ENCODE peak calls at places on chromosomes 11 and 22, in four cellular contexts. G is endothelial cell of umbilical vein, L is IMR-90, Y is K562. A is an unnamed sample.
A peak's percentile ranks its signal among the peaks of the same experiment; 100 is the strongest.

GRCh38 chr11:76620471-76620870 is 50.1 kb downstream of the LRRC32 start:
- DNase-seq in G (peak; percentile 27), L (peak; percentile 89), Y (no peak), A (no peak)

GRCh38 chr11:46345131-46345597 is 2.1 kb upstream of the DGKZ start:
- DNase-seq in L (no peak), G (peak; percentile 54), Y (peak; percentile 51), A (peak; percentile 73)

GRCh38 chr11:18229501-18229900 is 7.1 kb downstream of the SAA4 start:
- DNase-seq in Y (no peak), L (no peak), G (no peak), A (no peak)

GRCh38 chr11:112179601-112180000 is 4.3 kb downstream of the BCO2 start:
- DNase-seq in G (no peak), Y (no peak), L (no peak), A (no peak)

GRCh38 chr11:111775024-111775710 is 9.0 kb upstream of the PPP2R1B start:
- DNase-seq in Y (no peak), G (peak; percentile 60), L (peak; percentile 50), A (no peak)

GRCh38 chr22:19892249-19892879 is 37.7 kb upstream of the GNB1L start:
- DNase-seq in G (peak; percentile 79), Y (peak; percentile 84), L (peak; percentile 53), A (no peak)

GRCh38 chr11:44681698-44682097 is 45.1 kb upstream of the TSPAN18 start:
- DNase-seq in Y (peak; percentile 12), G (peak; percentile 80), L (peak; percentile 64), A (no peak)

GRCh38 chr22:26286091-26286780 is 117.0 kb downstream of the SEZ6L start:
- DNase-seq in L (no peak), G (no peak), Y (no peak), A (no peak)

GRCh38 chr22:20661473-20661872 is 112.4 kb upstream of the SERPIND1 start:
- DNase-seq in Y (no peak), L (no peak), G (no peak), A (no peak)

GRCh38 chr11:68843052-68843561 is 1.4 kb upstream of the CPT1A start:
- DNase-seq in G (peak; percentile 37), Y (no peak), L (peak; percentile 29), A (no peak)

GRCh38 chr11:74696932-74697687 is 34.1 kb downstream of the CHRDL2 start:
- DNase-seq in L (peak; percentile 96), Y (peak; percentile 29), G (peak; percentile 73), A (no peak)

GRCh38 chr11:94876645-94877445 is 96.5 kb downstream of the CWC15 start:
- DNase-seq in G (peak; percentile 94), L (peak; percentile 98), Y (peak; percentile 85), A (no peak)

GRCh38 chr11:45927332-45927683 is 4.9 kb downstream of the LARGE2 start:
- DNase-seq in G (no peak), Y (no peak), L (no peak), A (no peak)

GRCh38 chr11:68990995-68991780 is 10.4 kb upstream of the MRGPRD start:
- DNase-seq in Y (no peak), L (no peak), G (no peak), A (no peak)

GRCh38 chr11:18706330-18707243 is 8.0 kb downstream of the TMEM86A start:
- DNase-seq in Y (no peak), L (no peak), G (peak; percentile 32), A (no peak)

GRCh38 chr11:131544591-131544990 is 174.2 kb downstream of the NTM start:
- DNase-seq in L (no peak), Y (no peak), G (no peak), A (no peak)

GRCh38 chr22:46977656-46978343 is 215.3 kb downstream of the TBC1D22A start:
- DNase-seq in Y (no peak), G (no peak), L (no peak), A (no peak)

GRCh38 chr11:128487978-128488377 is 99.4 kb downstream of the ETS1 start:
- DNase-seq in Y (no peak), G (no peak), L (no peak), A (no peak)

GRCh38 chr11:6705905-6706535 is 22.9 kb upstream of the MRPL17 start:
- DNase-seq in G (peak; percentile 66), L (peak; percentile 63), Y (peak; percentile 64), A (no peak)

GRCh38 chr11:125264091-125265022 is 99.8 kb downstream of the PKNOX2 start:
- DNase-seq in Y (no peak), L (no peak), G (no peak), A (no peak)

GRCh38 chr11:109845437-109845836 is 247.8 kb upstream of the ZC3H12C start:
- DNase-seq in Y (no peak), G (no peak), L (no peak), A (no peak)

GRCh38 chr11:113546757-113547507 is 71.7 kb upstream of the DRD2 start:
- DNase-seq in G (no peak), Y (peak; percentile 16), L (peak; percentile 61), A (no peak)

GRCh38 chr11:128776088-128776433 is 82.2 kb downstream of the FLI1 start:
- DNase-seq in Y (no peak), G (no peak), L (no peak), A (no peak)

GRCh38 chr22:24962094-24962493 is 9.6 kb downstream of the KIAA1671 start:
- DNase-seq in Y (no peak), G (no peak), L (no peak), A (no peak)

GRCh38 chr11:15091620-15092019 is 18.2 kb downstream of the CALCB start:
- DNase-seq in L (no peak), Y (no peak), G (no peak), A (no peak)

GRCh38 chr11:18775492-18776292 is 15.9 kb downstream of the PTPN5 start:
- DNase-seq in L (peak; percentile 31), G (peak; percentile 41), Y (peak; percentile 78), A (no peak)

GRCh38 chr11:111735262-111736116 is 30.7 kb downstream of the PPP2R1B start:
- DNase-seq in L (peak; percentile 99), G (peak; percentile 98), Y (no peak), A (peak; percentile 75)

GRCh38 chr11:114314096-114314495 is 17.9 kb downstream of the NNMT start:
- DNase-seq in G (no peak), Y (no peak), L (no peak), A (no peak)

GRCh38 chr11:108115495-108116140 is 5.7 kb upstream of the ACAT1 start:
- DNase-seq in L (peak; percentile 89), G (peak; percentile 93), Y (no peak), A (no peak)

GRCh38 chr11:995752-996420 is 40.6 kb downstream of the MUC6 start:
- DNase-seq in Y (peak; percentile 47), G (no peak), L (no peak), A (no peak)

GRCh38 chr22:26845016-26845728 is 187.8 kb downstream of the MIAT start:
- DNase-seq in G (peak; percentile 31), Y (no peak), L (no peak), A (no peak)

GRCh38 chr11:115249179-115249578 is 255.0 kb downstream of the CADM1 start:
- DNase-seq in L (no peak), Y (no peak), G (no peak), A (no peak)

GRCh38 chr11:46916669-46917108 is 1.7 kb downstream of the LRP4 start:
- DNase-seq in Y (peak; percentile 24), L (peak; percentile 78), G (peak; percentile 57), A (no peak)

GRCh38 chr11:108871152-108871551 is 206.3 kb downstream of the DDX10 start:
- DNase-seq in L (peak; percentile 75), G (peak; percentile 81), Y (peak; percentile 25), A (no peak)

GRCh38 chr11:93622043-93622442 is 39.4 kb upstream of the CEP295 start:
- DNase-seq in L (no peak), G (no peak), Y (peak; percentile 20), A (no peak)

GRCh38 chr22:24950272-24950902 is 2.1 kb upstream of the KIAA1671 start:
- DNase-seq in L (peak; percentile 8), Y (no peak), G (no peak), A (no peak)

GRCh38 chr22:42877158-42877557 is 20.1 kb upstream of the ARFGAP3 start:
- DNase-seq in Y (no peak), G (no peak), L (no peak), A (no peak)

DNA sequence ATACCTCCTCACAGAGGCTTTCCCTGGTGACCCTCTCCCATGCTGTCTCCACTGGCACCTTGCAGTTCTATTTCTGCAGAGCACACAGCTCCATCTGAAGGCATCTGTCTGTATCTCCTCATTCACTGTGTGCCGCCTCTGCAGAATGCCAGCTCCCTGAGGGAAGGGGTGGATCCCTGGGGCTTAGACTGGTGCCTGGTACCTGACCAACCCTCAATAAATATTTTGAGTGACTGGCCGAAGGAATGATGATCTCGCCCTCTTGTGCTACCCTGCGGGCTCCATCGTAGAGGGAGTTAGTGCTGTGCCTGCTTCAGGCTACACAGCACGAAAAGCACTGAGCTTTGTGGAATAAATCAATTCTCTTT is 1.6 kb downstream of the CBX7 start:
- DNase-seq in Y (no peak), G (no peak), L (no peak), A (no peak)
- TF ChIP-seq CTCF in Y (no peak), G (no peak), L (no peak), A (no peak)

DNA sequence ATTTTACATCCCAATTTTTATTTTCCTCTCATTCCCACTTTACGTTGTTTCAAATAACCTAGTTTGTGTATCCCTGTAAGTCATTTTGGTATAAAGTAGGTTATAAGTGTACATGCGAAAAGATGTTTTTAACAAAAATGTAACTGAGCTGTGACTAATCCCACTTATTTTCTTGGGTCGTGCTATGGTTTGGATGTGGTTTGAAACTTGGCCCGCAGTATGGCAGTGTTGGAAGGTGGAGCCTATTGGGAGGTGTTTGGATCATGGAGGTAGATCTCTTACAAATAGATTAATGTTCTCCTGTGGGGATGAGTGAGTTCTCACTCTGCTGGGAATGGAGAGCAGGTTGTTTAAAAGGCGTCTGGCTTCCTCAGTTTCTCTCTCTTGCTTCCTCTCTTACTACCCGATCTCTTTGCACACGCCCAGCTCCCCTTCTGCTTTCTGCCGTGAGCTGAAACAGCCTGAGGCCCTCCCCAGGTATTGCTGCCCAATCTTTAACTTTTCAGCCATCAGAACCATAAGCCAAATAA is 7.2 kb downstream of the RPL27A start:
- DNase-seq in L (peak; percentile 38), Y (no peak), G (no peak), A (no peak)
- H3K9ac ChIP-seq in L (no peak overlapping the region), Y (peak overlapping the region; percentile 80), G (peak overlapping the region; percentile 56), A (peak overlapping the region; percentile 76)

DNA sequence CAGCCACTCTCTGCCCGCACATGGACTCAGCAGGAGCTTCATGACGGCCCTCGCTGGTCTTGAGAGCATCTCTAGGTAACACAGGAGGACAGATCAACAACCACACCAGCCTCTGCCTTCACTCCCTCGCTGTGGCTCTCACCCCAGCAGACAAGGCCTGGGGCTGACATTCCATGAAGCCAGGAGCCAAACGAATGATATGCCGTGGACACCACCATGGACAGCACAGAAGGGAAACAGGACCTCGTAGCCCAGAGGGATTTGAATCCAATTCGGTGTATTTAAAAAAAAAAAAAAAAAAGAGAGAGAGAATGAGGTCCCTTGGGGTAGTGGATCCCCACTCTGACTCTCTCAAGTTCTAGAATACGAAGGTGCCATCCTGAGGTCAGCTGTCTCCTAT is 385.5 kb downstream of the SHANK2 start:
- DNase-seq in G (no peak), Y (no peak), L (no peak), A (no peak)
- H3K9me1 ChIP-seq in G (no peaks in the 10 kb centered on the region), Y (no peaks in the 10 kb centered on the region), L (no peaks in the 10 kb centered on the region), A (no peaks in the 10 kb centered on the region)

DNA sequence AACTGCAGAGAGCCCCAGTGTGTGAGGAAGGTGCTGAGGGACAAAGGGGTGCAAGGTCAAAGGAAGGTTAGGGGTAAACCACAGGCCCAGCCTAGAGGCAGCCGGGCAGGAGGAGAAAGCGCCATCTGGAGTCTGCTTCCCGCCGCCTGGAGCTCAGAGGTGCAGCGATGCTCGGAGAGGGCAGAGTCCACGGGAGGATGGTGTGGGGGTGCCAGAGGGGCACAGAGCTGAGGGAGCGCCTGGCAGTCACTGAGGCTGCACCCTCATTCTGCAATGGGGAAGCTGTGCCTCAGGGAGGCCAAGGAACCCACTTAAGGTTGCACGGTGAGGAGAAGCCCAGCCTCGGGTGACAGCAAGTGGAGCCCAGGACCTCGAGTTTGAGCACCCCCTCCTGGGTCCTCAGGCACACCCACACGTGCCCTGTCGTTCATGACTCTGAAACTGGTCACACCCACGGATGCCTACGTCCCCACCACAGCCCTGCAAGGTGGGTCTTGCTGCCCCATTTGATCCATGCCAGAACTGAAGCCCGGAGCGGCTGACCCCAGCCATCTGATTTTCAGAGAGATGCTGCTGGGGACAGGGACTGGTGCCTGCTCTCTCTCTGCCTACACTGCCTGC is 1.6 kb downstream of the IL2RB start:
- DNase-seq in G (no peak), Y (no peak), L (no peak), A (no peak)
- TF ChIP-seq CTCF in G (no peak), Y (no peak), L (no peak), A (peak; percentile 25)

A was measured in keratinocyte.